ENCODE peak calls at places on chromosomes 11 and 22, in eight cellular contexts. One of them, this sample, is unnamed.

GRCh38 chr11:73281201-73281741 is 9.1 kb downstream of the P2RY6 start:
- DNase-seq in GM12865: no peak
- DNase-seq in stimulated activated CD4-positive, alpha-beta T cell treated with anti-CD3 and anti-CD28 coated beads, TNF-alpha, amount 100 ng/mL, for 4 hours: no peak
- DNase-seq in LHCN-M2: no peak
- DNase-seq in cardiac muscle cell: no peak
- DNase-seq in SW480: no peak
- DNase-seq in amniotic stem cell: no peak
- DNase-seq in NAMALWA: no peak
- DNase-seq in this sample: no peak

GRCh38 chr22:42116848-42117424 is 13.7 kb downstream of the CYP2D6 start:
- DNase-seq in GM12865: no peak
- DNase-seq in stimulated activated CD4-positive, alpha-beta T cell treated with anti-CD3 and anti-CD28 coated beads, TNF-alpha, amount 100 ng/mL, for 4 hours: no peak
- DNase-seq in LHCN-M2: peak; percentile 24
- DNase-seq in cardiac muscle cell: peak; percentile 33
- DNase-seq in SW480: no peak
- DNase-seq in amniotic stem cell: no peak
- DNase-seq in NAMALWA: peak; percentile 33
- DNase-seq in this sample: no peak

GRCh38 chr11:70281114-70281729 is 10.7 kb downstream of the PPFIA1 start:
- DNase-seq in GM12865: no peak
- DNase-seq in stimulated activated CD4-positive, alpha-beta T cell treated with anti-CD3 and anti-CD28 coated beads, TNF-alpha, amount 100 ng/mL, for 4 hours: no peak
- DNase-seq in LHCN-M2: peak; percentile 68
- DNase-seq in cardiac muscle cell: peak; percentile 71
- DNase-seq in SW480: no peak
- DNase-seq in amniotic stem cell: peak; percentile 42
- DNase-seq in NAMALWA: no peak
- DNase-seq in this sample: peak; percentile 26

GRCh38 chr11:77596626-77597025 is 6.9 kb downstream of the AQP11 start:
- DNase-seq in GM12865: no peak
- DNase-seq in stimulated activated CD4-positive, alpha-beta T cell treated with anti-CD3 and anti-CD28 coated beads, TNF-alpha, amount 100 ng/mL, for 4 hours: no peak
- DNase-seq in LHCN-M2: peak; percentile 37
- DNase-seq in cardiac muscle cell: peak; percentile 80
- DNase-seq in SW480: no peak
- DNase-seq in amniotic stem cell: peak; percentile 18
- DNase-seq in NAMALWA: no peak
- DNase-seq in this sample: no peak

GRCh38 chr22:19062139-19062789 is 59.9 kb downstream of the DGCR2 start:
- DNase-seq in GM12865: no peak
- DNase-seq in stimulated activated CD4-positive, alpha-beta T cell treated with anti-CD3 and anti-CD28 coated beads, TNF-alpha, amount 100 ng/mL, for 4 hours: no peak
- DNase-seq in LHCN-M2: no peak
- DNase-seq in cardiac muscle cell: no peak
- DNase-seq in SW480: no peak
- DNase-seq in amniotic stem cell: no peak
- DNase-seq in NAMALWA: no peak
- DNase-seq in this sample: peak; percentile 77

GRCh38 chr11:12185914-12186313 is 75.5 kb downstream of the MICAL2 start:
- DNase-seq in GM12865: no peak
- DNase-seq in stimulated activated CD4-positive, alpha-beta T cell treated with anti-CD3 and anti-CD28 coated beads, TNF-alpha, amount 100 ng/mL, for 4 hours: no peak
- DNase-seq in LHCN-M2: peak; percentile 64
- DNase-seq in cardiac muscle cell: peak; percentile 67
- DNase-seq in SW480: no peak
- DNase-seq in amniotic stem cell: peak; percentile 54
- DNase-seq in NAMALWA: no peak
- DNase-seq in this sample: no peak

GRCh38 chr22:26610983-26611382 is 6.8 kb downstream of the CRYBB1 start:
- DNase-seq in GM12865: peak; percentile 35
- DNase-seq in stimulated activated CD4-positive, alpha-beta T cell treated with anti-CD3 and anti-CD28 coated beads, TNF-alpha, amount 100 ng/mL, for 4 hours: no peak
- DNase-seq in LHCN-M2: peak; percentile 58
- DNase-seq in cardiac muscle cell: no peak
- DNase-seq in SW480: no peak
- DNase-seq in amniotic stem cell: no peak
- DNase-seq in NAMALWA: no peak
- DNase-seq in this sample: no peak

GRCh38 chr11:133608496-133608895 is 76.2 kb upstream of the OPCML start:
- DNase-seq in GM12865: no peak
- DNase-seq in stimulated activated CD4-positive, alpha-beta T cell treated with anti-CD3 and anti-CD28 coated beads, TNF-alpha, amount 100 ng/mL, for 4 hours: no peak
- DNase-seq in LHCN-M2: no peak
- DNase-seq in cardiac muscle cell: no peak
- DNase-seq in SW480: no peak
- DNase-seq in amniotic stem cell: no peak
- DNase-seq in NAMALWA: no peak
- DNase-seq in this sample: no peak

GRCh38 chr11:133163463-133164419 is 368.6 kb downstream of the OPCML start:
- DNase-seq in GM12865: peak; percentile 62
- DNase-seq in stimulated activated CD4-positive, alpha-beta T cell treated with anti-CD3 and anti-CD28 coated beads, TNF-alpha, amount 100 ng/mL, for 4 hours: no peak
- DNase-seq in LHCN-M2: peak; percentile 3
- DNase-seq in cardiac muscle cell: peak; percentile 61
- DNase-seq in SW480: peak; percentile 65
- DNase-seq in amniotic stem cell: no peak
- DNase-seq in NAMALWA: peak; percentile 65
- DNase-seq in this sample: peak; percentile 23

GRCh38 chr11:86365566-86365965 is 9.1 kb upstream of the CCDC81 start:
- DNase-seq in GM12865: no peak
- DNase-seq in stimulated activated CD4-positive, alpha-beta T cell treated with anti-CD3 and anti-CD28 coated beads, TNF-alpha, amount 100 ng/mL, for 4 hours: no peak
- DNase-seq in LHCN-M2: no peak
- DNase-seq in cardiac muscle cell: no peak
- DNase-seq in SW480: no peak
- DNase-seq in amniotic stem cell: no peak
- DNase-seq in NAMALWA: no peak
- DNase-seq in this sample: no peak

GRCh38 chr11:111324277-111324720 is 26.0 kb downstream of the POU2AF3 start:
- DNase-seq in GM12865: no peak
- DNase-seq in stimulated activated CD4-positive, alpha-beta T cell treated with anti-CD3 and anti-CD28 coated beads, TNF-alpha, amount 100 ng/mL, for 4 hours: no peak
- DNase-seq in LHCN-M2: peak; percentile 15
- DNase-seq in cardiac muscle cell: peak; percentile 15
- DNase-seq in SW480: no peak
- DNase-seq in amniotic stem cell: peak; percentile 14
- DNase-seq in NAMALWA: no peak
- DNase-seq in this sample: no peak

GRCh38 chr22:26592368-26593015 is 2.6 kb upstream of the TPST2 start:
- DNase-seq in GM12865: peak; percentile 92
- DNase-seq in stimulated activated CD4-positive, alpha-beta T cell treated with anti-CD3 and anti-CD28 coated beads, TNF-alpha, amount 100 ng/mL, for 4 hours: no peak
- DNase-seq in LHCN-M2: no peak
- DNase-seq in cardiac muscle cell: no peak
- DNase-seq in SW480: peak; percentile 22
- DNase-seq in amniotic stem cell: no peak
- DNase-seq in NAMALWA: no peak
- DNase-seq in this sample: peak; percentile 5

GRCh38 chr22:44640618-44641155 is 61.3 kb upstream of the PRR5 start:
- DNase-seq in GM12865: no peak
- DNase-seq in stimulated activated CD4-positive, alpha-beta T cell treated with anti-CD3 and anti-CD28 coated beads, TNF-alpha, amount 100 ng/mL, for 4 hours: no peak
- DNase-seq in LHCN-M2: no peak
- DNase-seq in cardiac muscle cell: no peak
- DNase-seq in SW480: no peak
- DNase-seq in amniotic stem cell: no peak
- DNase-seq in NAMALWA: no peak
- DNase-seq in this sample: no peak

GRCh38 chr11:13717331-13717730 is 48.9 kb downstream of the FAR1 start:
- DNase-seq in GM12865: no peak
- DNase-seq in stimulated activated CD4-positive, alpha-beta T cell treated with anti-CD3 and anti-CD28 coated beads, TNF-alpha, amount 100 ng/mL, for 4 hours: no peak
- DNase-seq in LHCN-M2: peak; percentile 40
- DNase-seq in cardiac muscle cell: peak; percentile 83
- DNase-seq in SW480: no peak
- DNase-seq in amniotic stem cell: peak; percentile 2
- DNase-seq in NAMALWA: no peak
- DNase-seq in this sample: no peak

GRCh38 chr11:27281740-27282139 is 81.3 kb downstream of the CCDC34 start:
- DNase-seq in GM12865: peak; percentile 50
- DNase-seq in stimulated activated CD4-positive, alpha-beta T cell treated with anti-CD3 and anti-CD28 coated beads, TNF-alpha, amount 100 ng/mL, for 4 hours: no peak
- DNase-seq in LHCN-M2: no peak
- DNase-seq in cardiac muscle cell: no peak
- DNase-seq in SW480: no peak
- DNase-seq in amniotic stem cell: no peak
- DNase-seq in NAMALWA: no peak
- DNase-seq in this sample: no peak

GRCh38 chr11:18005376-18006129 is 7.3 kb downstream of the SERGEF start:
- DNase-seq in GM12865: no peak
- DNase-seq in stimulated activated CD4-positive, alpha-beta T cell treated with anti-CD3 and anti-CD28 coated beads, TNF-alpha, amount 100 ng/mL, for 4 hours: no peak
- DNase-seq in LHCN-M2: peak; percentile 23
- DNase-seq in cardiac muscle cell: peak; percentile 30
- DNase-seq in SW480: no peak
- DNase-seq in amniotic stem cell: no peak
- DNase-seq in NAMALWA: no peak
- DNase-seq in this sample: no peak

GRCh38 chr11:87198266-87198881 is 160.6 kb downstream of the TMEM135 start:
- DNase-seq in GM12865: no peak
- DNase-seq in stimulated activated CD4-positive, alpha-beta T cell treated with anti-CD3 and anti-CD28 coated beads, TNF-alpha, amount 100 ng/mL, for 4 hours: no peak
- DNase-seq in LHCN-M2: peak; percentile 45
- DNase-seq in cardiac muscle cell: no peak
- DNase-seq in SW480: no peak
- DNase-seq in amniotic stem cell: no peak
- DNase-seq in NAMALWA: no peak
- DNase-seq in this sample: no peak

GRCh38 chr11:65493367-65494176 is 5.3 kb upstream of the MALAT1 start:
- DNase-seq in GM12865: peak; percentile 81
- DNase-seq in stimulated activated CD4-positive, alpha-beta T cell treated with anti-CD3 and anti-CD28 coated beads, TNF-alpha, amount 100 ng/mL, for 4 hours: no peak
- DNase-seq in LHCN-M2: peak; percentile 98
- DNase-seq in cardiac muscle cell: peak; percentile 93
- DNase-seq in SW480: peak; percentile 89
- DNase-seq in amniotic stem cell: peak; percentile 87
- DNase-seq in NAMALWA: no peak
- DNase-seq in this sample: peak; percentile 63

This sample was measured in body of pancreas.